ENCODE peak calls at places on chromosomes 7 and 10, in six cellular contexts. Q is hypothalamus; R is stimulated activated CD8-positive, alpha-beta memory T cell treated with anti-CD3 and anti-CD28 coated beads, Interleukin-4, amount 100 ng/mL, for 4 hours; Z is heart left ventricle; P is kidney tubule cell; X is cardiac fibroblast. K is an unnamed sample.

GRCh38 chr10:44993922-44994751 is 6.6 kb upstream of the ZNF22 start:
- DNase-seq in Q (no peak), R (no peak), Z (no peak), P (no peak), X (peak; percentile 76), K (no peak)

GRCh38 chr10:86361134-86362128 is 5.2 kb downstream of the GRID1 start:
- DNase-seq in Q (no peak), R (no peak), Z (peak; percentile 45), P (no peak), X (no peak), K (no peak)

GRCh38 chr7:155166673-155167370 is 96.7 kb downstream of the HTR5A start:
- DNase-seq in Q (no peak), R (no peak), Z (peak; percentile 45), P (peak; percentile 74), X (no peak), K (peak; percentile 94)

GRCh38 chr10:92662852-92663251 is 26.9 kb upstream of the HHEX start:
- DNase-seq in Q (no peak), R (no peak), Z (no peak), P (no peak), X (no peak), K (no peak)

GRCh38 chr7:31986878-31987518 is 83.2 kb downstream of the PDE1C start:
- DNase-seq in Q (no peak), R (no peak), Z (no peak), P (no peak), X (peak; percentile 28), K (peak; percentile 84)

GRCh38 chr10:43308986-43309385 is 42.1 kb upstream of the RASGEF1A start:
- DNase-seq in Q (no peak), R (no peak), Z (no peak), P (no peak), X (peak; percentile 38), K (no peak)

GRCh38 chr7:30778246-30779025 is 7.2 kb downstream of the MINDY4 start:
- DNase-seq in Q (no peak), R (no peak), Z (peak; percentile 65), P (no peak), X (peak; percentile 65), K (peak; percentile 19)

GRCh38 chr7:33423646-33424020 is 294.3 kb downstream of the BBS9 start:
- DNase-seq in Q (no peak), R (no peak), Z (no peak), P (peak; percentile 16), X (peak; percentile 47), K (no peak)

GRCh38 chr7:123643495-123644428 is 11.9 kb upstream of the LMOD2 start:
- DNase-seq in Q (no peak), R (no peak), Z (peak; percentile 40), P (peak; percentile 46), X (peak; percentile 79), K (peak; percentile 54)

GRCh38 chr10:34156781-34157425 is 658.2 kb downstream of the PARD3 start:
- DNase-seq in Q (no peak), R (no peak), Z (no peak), P (peak; percentile 6), X (peak; percentile 63), K (peak; percentile 77)

GRCh38 chr7:147833981-147834380 is 756.6 kb upstream of the C7orf33 start:
- DNase-seq in Q (no peak), R (no peak), Z (no peak), P (no peak), X (no peak), K (no peak)

GRCh38 chr10:86231796-86232560 is 134.6 kb downstream of the GRID1 start:
- DNase-seq in Q (no peak), R (no peak), Z (peak; percentile 9), P (no peak), X (no peak), K (no peak)

GRCh38 chr7:157432541-157432956 is 95.7 kb downstream of the DNAJB6 start:
- DNase-seq in Q (no peak), R (no peak), Z (no peak), P (peak; percentile 68), X (peak; percentile 78), K (peak; percentile 58)

GRCh38 chr7:27176343-27176731 is 2.2 kb upstream of the HOXA10 start:
- DNase-seq in Q (no peak), R (no peak), Z (no peak), P (no peak), X (no peak), K (peak; percentile 50)

GRCh38 chr10:48626986-48627731 is 22.3 kb upstream of the ARHGAP22 start:
- DNase-seq in Q (no peak), R (no peak), Z (no peak), P (peak; percentile 67), X (no peak), K (no peak)

GRCh38 chr7:44306608-44307007 is 18.8 kb downstream of the CAMK2B start:
- DNase-seq in Q (no peak), R (no peak), Z (no peak), P (no peak), X (no peak), K (no peak)

GRCh38 chr10:96044686-96045085 is 1.3 kb downstream of the CCNJ start:
- DNase-seq in Q (no peak), R (no peak), Z (no peak), P (peak; percentile 26), X (peak; percentile 67), K (peak; percentile 54)

GRCh38 chr7:32943654-32944030 is 13.6 kb upstream of the FKBP9 start:
- DNase-seq in Q (no peak), R (no peak), Z (no peak), P (no peak), X (no peak), K (no peak)

GRCh38 chr7:15085361-15085760 is 182.8 kb upstream of the DGKB start:
- DNase-seq in Q (no peak), R (no peak), Z (no peak), P (peak; percentile 58), X (no peak), K (no peak)

GRCh38 chr7:69403169-69403568 is 195.1 kb upstream of the AUTS2 start:
- DNase-seq in Q (no peak), R (no peak), Z (no peak), P (no peak), X (no peak), K (no peak)

K was measured in HCEC 1CT.